ENCODE peak calls at places on chromosomes 2 and 18, in ten cellular contexts. U is HepG2, H is transverse colon, D is left ventricle myocardium inferior, B is osteoblast, O is GM13977, E is PC-3, Y is GM20000, L is fibroblast of lung, N is endothelial cell. I is an unnamed sample.
A peak's percentile ranks its signal among the peaks of the same experiment; 100 is the strongest.

GRCh38 chr2:241945803-241946202 is 76.3 kb downstream of the RTP5 start:
- DNase-seq in U (no peak), H (no peak), D (no peak), B (no peak), O (no peak), E (no peak), Y (no peak), L (no peak), N (no peak), I (no peak)

GRCh38 chr18:62989195-62989594 is 273.9 kb downstream of the PHLPP1 start:
- DNase-seq in U (no peak), H (no peak), D (no peak), B (no peak), O (no peak), E (no peak), Y (no peak), L (no peak), N (no peak), I (no peak)

GRCh38 chr2:237421542-237422047 is 7.6 kb upstream of the COL6A3 start:
- DNase-seq in U (peak; percentile 51), H (peak; percentile 81), D (peak; percentile 80), B (no peak), O (peak; percentile 70), E (peak; percentile 88), Y (peak; percentile 65), L (peak; percentile 82), N (peak; percentile 84), I (no peak)

GRCh38 chr2:200216310-200216709 is 90.2 kb upstream of the SPATS2L start:
- DNase-seq in U (no peak), H (no peak), D (no peak), B (no peak), O (no peak), E (no peak), Y (no peak), L (no peak), N (no peak), I (no peak)

GRCh38 chr2:51795248-51795888 is 763.4 kb upstream of the NRXN1 start:
- DNase-seq in U (peak; percentile 17), H (peak; percentile 33), D (no peak), B (no peak), O (no peak), E (peak; percentile 34), Y (no peak), L (no peak), N (peak; percentile 42), I (no peak)

GRCh38 chr2:69227717-69228116 is 159.3 kb downstream of the GFPT1 start:
- DNase-seq in U (no peak), H (peak; percentile 39), D (no peak), B (no peak), O (no peak), E (no peak), Y (no peak), L (no peak), N (no peak), I (no peak)

GRCh38 chr2:46306320-46306719 is 9.1 kb downstream of the EPAS1 start:
- DNase-seq in U (peak; percentile 97), H (no peak), D (no peak), B (peak; percentile 37), O (no peak), E (peak; percentile 95), Y (no peak), L (peak; percentile 51), N (no peak), I (no peak)

GRCh38 chr2:73770725-73771124 is 9.2 kb downstream of the DUSP11 start:
- DNase-seq in U (no peak), H (no peak), D (no peak), B (no peak), O (no peak), E (no peak), Y (no peak), L (no peak), N (no peak), I (no peak)

GRCh38 chr2:120398961-120399888 is 53.3 kb downstream of the INHBB start:
- DNase-seq in U (peak; percentile 98), H (peak; percentile 1), D (no peak), B (peak; percentile 45), O (no peak), E (peak; percentile 98), Y (no peak), L (no peak), N (no peak), I (peak; percentile 44)

GRCh38 chr2:44715671-44716077 is 225.8 kb upstream of the SIX3 start:
- DNase-seq in U (peak; percentile 24), H (no peak), D (no peak), B (peak; percentile 37), O (no peak), E (peak; percentile 72), Y (no peak), L (peak; percentile 64), N (peak; percentile 17), I (no peak)

GRCh38 chr2:230520875-230521155 is 104.8 kb downstream of the SP100 start:
- DNase-seq in U (no peak), H (no peak), D (no peak), B (no peak), O (no peak), E (peak; percentile 90), Y (no peak), L (peak; percentile 70), N (no peak), I (no peak)

GRCh38 chr2:17282245-17282644 is 236.0 kb downstream of the RAD51AP2 start:
- DNase-seq in U (no peak), H (no peak), D (no peak), B (no peak), O (no peak), E (no peak), Y (no peak), L (no peak), N (no peak), I (no peak)

GRCh38 chr2:98795903-98796676 is 65.2 kb upstream of the MGAT4A start:
- DNase-seq in U (peak; percentile 100), H (no peak), D (no peak), B (no peak), O (no peak), E (no peak), Y (no peak), L (no peak), N (no peak), I (no peak)

GRCh38 chr2:215713393-215713792 is 277.5 kb upstream of the FN1 start:
- DNase-seq in U (peak; percentile 72), H (no peak), D (no peak), B (no peak), O (no peak), E (no peak), Y (no peak), L (peak; percentile 89), N (no peak), I (no peak)

GRCh38 chr2:230226090-230226551 is 585 bp downstream of the SP140 start:
- DNase-seq in U (no peak), H (no peak), D (no peak), B (no peak), O (peak; percentile 48), E (no peak), Y (peak; percentile 59), L (no peak), N (no peak), I (no peak)

GRCh38 chr2:191688934-191689695 is 11.2 kb downstream of the NABP1 start:
- DNase-seq in U (peak; percentile 76), H (no peak), D (no peak), B (no peak), O (no peak), E (peak; percentile 90), Y (no peak), L (peak; percentile 90), N (no peak), I (no peak)

DNA sequence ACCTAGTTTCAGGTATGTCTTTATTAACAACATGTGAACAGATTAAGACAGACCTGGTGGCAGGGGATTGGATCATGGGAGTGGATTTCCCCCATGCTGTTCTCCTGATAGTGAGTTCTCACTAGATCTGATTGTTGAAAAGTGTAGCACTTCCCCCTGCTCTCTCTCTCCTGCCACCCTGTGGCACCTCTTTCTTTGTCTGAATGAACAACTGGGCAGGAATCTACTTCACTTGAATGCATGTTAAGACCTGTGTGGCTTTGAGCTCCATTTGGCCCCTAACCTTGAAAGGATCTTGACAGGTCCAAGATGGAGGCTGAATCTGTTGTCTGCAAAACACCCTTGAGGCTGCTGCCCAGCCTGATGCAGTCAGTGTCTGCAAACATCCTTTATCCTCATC is 194.4 kb downstream of the RNF144A start:
- DNase-seq in U (no peak), H (no peak), D (no peak), B (no peak), O (no peak), E (peak; percentile 37), Y (no peak), L (no peak), N (no peak), I (no peak)
- TF ChIP-seq CTCF in U (peak; percentile 12), H (no peak), D (peak; percentile 19), B (no peak), O (no peak), E (peak; percentile 39), Y (no peak), L (no peak), N (no peak), I (no peak)

GRCh38 chr18:79749251-79750191 is 48.2 kb upstream of the KCNG2 start:
- DNase-seq in U (no peak), H (no peak), D (no peak), B (peak; percentile 78), O (no peak), E (no peak), Y (no peak), L (peak; percentile 46), N (no peak), I (peak; percentile 34)
- TF ChIP-seq CTCF in U (no peak), H (no peak), D (no peak), B (no peak), O (no peak), E (no peak), Y (no peak), L (no peak), N (no peak), I (no peak)

GRCh38 chr2:85887566-85888019 is 1.2 kb downstream of the ST3GAL5 start:
- DNase-seq in U (no peak), H (peak; percentile 62), D (peak; percentile 57), B (peak; percentile 91), O (peak; percentile 35), E (peak; percentile 34), Y (peak; percentile 40), L (peak; percentile 52), N (peak; percentile 37), I (peak; percentile 66)
- TF ChIP-seq CTCF in U (peak; percentile 37), H (no peak), D (peak; percentile 53), B (peak; percentile 22), O (no peak), E (peak; percentile 29), Y (no peak), L (no peak), N (no peak), I (no peak)

GRCh38 chr18:76922107-76922506 is 99.8 kb downstream of the ZNF236 start:
- DNase-seq in U (peak; percentile 22), H (peak; percentile 64), D (no peak), B (peak; percentile 85), O (peak; percentile 78), E (peak; percentile 38), Y (peak; percentile 79), L (peak; percentile 19), N (peak; percentile 50), I (no peak)
- TF ChIP-seq CTCF in U (peak; percentile 56), H (peak; percentile 77), D (peak; percentile 64), B (peak; percentile 65), O (peak; percentile 90), E (peak; percentile 65), Y (peak; percentile 35), L (peak; percentile 85), N (peak; percentile 30), I (peak; percentile 46)

GRCh38 chr2:185108588-185108987 is 510.3 kb downstream of the ZNF804A start:
- DNase-seq in U (no peak), H (no peak), D (no peak), B (no peak), O (no peak), E (no peak), Y (no peak), L (no peak), N (no peak), I (no peak)
- TF ChIP-seq CTCF in U (no peak), H (no peak), D (no peak), B (no peak), O (no peak), E (peak; percentile 18), Y (no peak), L (no peak), N (no peak), I (no peak)